ENCODE peak calls at places on chromosomes 7 and 10, in five cellular contexts. One of them, this sample, is unnamed.
A peak's percentile ranks its signal among the peaks of the same experiment; 100 is the strongest.

GRCh38 chr7:108016841-108017775 is 14.1 kb upstream of the LAMB1 start:
- DNase-seq in NCI-H510A treated with DMSO at 0.1 percent for 48 hours: peak; percentile 28
- DNase-seq in cerebellar cortex: peak; percentile 52
- DNase-seq in hypothalamus: no peak
- DNase-seq in NCI-H1417: peak; percentile 58
- DNase-seq in this sample: no peak

GRCh38 chr10:88901610-88902327 is 21.7 kb downstream of the STAMBPL1 start:
- DNase-seq in NCI-H510A treated with DMSO at 0.1 percent for 48 hours: no peak
- DNase-seq in cerebellar cortex: no peak
- DNase-seq in hypothalamus: no peak
- DNase-seq in NCI-H1417: no peak
- DNase-seq in this sample: no peak

GRCh38 chr10:51527806-51528205 is 171.6 kb downstream of the CSTF2T start:
- DNase-seq in NCI-H510A treated with DMSO at 0.1 percent for 48 hours: no peak
- DNase-seq in cerebellar cortex: no peak
- DNase-seq in hypothalamus: no peak
- DNase-seq in NCI-H1417: no peak
- DNase-seq in this sample: no peak

GRCh38 chr10:71088054-71088453 is 124.3 kb upstream of the UNC5B start:
- DNase-seq in NCI-H510A treated with DMSO at 0.1 percent for 48 hours: no peak
- DNase-seq in cerebellar cortex: no peak
- DNase-seq in hypothalamus: no peak
- DNase-seq in NCI-H1417: no peak
- DNase-seq in this sample: peak; percentile 7

GRCh38 chr7:142939226-142939910 is at the start of gene LLCFC1:
- DNase-seq in NCI-H510A treated with DMSO at 0.1 percent for 48 hours: no peak
- DNase-seq in cerebellar cortex: peak; percentile 18
- DNase-seq in hypothalamus: no peak
- DNase-seq in NCI-H1417: no peak
- DNase-seq in this sample: peak; percentile 19

GRCh38 chr7:149785983-149786382 is 12.6 kb upstream of the ZNF467 start:
- DNase-seq in NCI-H510A treated with DMSO at 0.1 percent for 48 hours: no peak
- DNase-seq in cerebellar cortex: no peak
- DNase-seq in hypothalamus: no peak
- DNase-seq in NCI-H1417: no peak
- DNase-seq in this sample: no peak

GRCh38 chr10:89250814-89251416 is 660 bp downstream of the LIPA start:
- DNase-seq in NCI-H510A treated with DMSO at 0.1 percent for 48 hours: peak; percentile 39
- DNase-seq in cerebellar cortex: no peak
- DNase-seq in hypothalamus: no peak
- DNase-seq in NCI-H1417: peak; percentile 55
- DNase-seq in this sample: no peak

GRCh38 chr7:18003286-18003685 is 24.4 kb downstream of the PRPS1L1 start:
- DNase-seq in NCI-H510A treated with DMSO at 0.1 percent for 48 hours: no peak
- DNase-seq in cerebellar cortex: no peak
- DNase-seq in hypothalamus: no peak
- DNase-seq in NCI-H1417: no peak
- DNase-seq in this sample: no peak

GRCh38 chr7:100897111-100897608 is 1.5 kb upstream of the ACHE start:
- DNase-seq in NCI-H510A treated with DMSO at 0.1 percent for 48 hours: no peak
- DNase-seq in cerebellar cortex: no peak
- DNase-seq in hypothalamus: peak; percentile 34
- DNase-seq in NCI-H1417: peak; percentile 48
- DNase-seq in this sample: peak; percentile 78

GRCh38 chr10:114250246-114250645 is 11.2 kb downstream of the VWA2 start:
- DNase-seq in NCI-H510A treated with DMSO at 0.1 percent for 48 hours: peak; percentile 34
- DNase-seq in cerebellar cortex: no peak
- DNase-seq in hypothalamus: no peak
- DNase-seq in NCI-H1417: no peak
- DNase-seq in this sample: no peak

GRCh38 chr10:56622335-56622973 is 261.4 kb upstream of the ZWINT start:
- DNase-seq in NCI-H510A treated with DMSO at 0.1 percent for 48 hours: peak; percentile 33
- DNase-seq in cerebellar cortex: no peak
- DNase-seq in hypothalamus: no peak
- DNase-seq in NCI-H1417: no peak
- DNase-seq in this sample: no peak

This sample was measured in H1.